ENCODE peak calls at places on chromosomes 3 and 15, in five cellular contexts. One of them, this sample, is unnamed. For H3K36me3, the result is how much of the 10 kb centered on the place peaks cover.

GRCh38 chr3:191648787-191649186 is 187.8 kb downstream of the PYDC2 start:
- DNase-seq in GM23248: no peak
- DNase-seq in neural progenitor cell: no peak
- DNase-seq in HCT116: no peak
- DNase-seq in OCI-LY7: no peak
- DNase-seq in this sample: no peak

GRCh38 chr15:66110788-66111187 is 142.8 kb downstream of the MEGF11 start:
- DNase-seq in HCT116: no peak
- DNase-seq in OCI-LY7: no peak
- DNase-seq in neural progenitor cell: no peak
- DNase-seq in GM23248: no peak
- DNase-seq in this sample: no peak

GRCh38 chr3:186931487-186932280 is 1.4 kb downstream of the ST6GAL1 start:
- DNase-seq in HCT116: no peak
- DNase-seq in GM23248: peak
- DNase-seq in OCI-LY7: peak
- DNase-seq in neural progenitor cell: peak
- DNase-seq in this sample: peak

GRCh38 chr3:173217127-173217526 is 76.1 kb upstream of the SPATA16 start:
- DNase-seq in OCI-LY7: no peak
- DNase-seq in GM23248: peak
- DNase-seq in neural progenitor cell: no peak
- DNase-seq in HCT116: no peak
- DNase-seq in this sample: no peak

GRCh38 chr3:71069797-71070196 is 513.7 kb downstream of the FOXP1 start:
- DNase-seq in HCT116: no peak
- DNase-seq in OCI-LY7: peak
- DNase-seq in GM23248: peak
- DNase-seq in neural progenitor cell: peak
- DNase-seq in this sample: peak

GRCh38 chr3:138186216-138186615 is 885 bp upstream of the ARMC8 start:
- DNase-seq in GM23248: no peak
- DNase-seq in neural progenitor cell: peak
- DNase-seq in HCT116: peak
- DNase-seq in OCI-LY7: no peak
- DNase-seq in this sample: no peak

GRCh38 chr3:17579289-17580031 is 163.0 kb downstream of the TBC1D5 start:
- DNase-seq in neural progenitor cell: no peak
- DNase-seq in GM23248: no peak
- DNase-seq in OCI-LY7: no peak
- DNase-seq in HCT116: no peak
- DNase-seq in this sample: peak

GRCh38 chr15:74845208-74845568 is 2.2 kb upstream of the ULK3 start:
- DNase-seq in GM23248: no peak
- DNase-seq in OCI-LY7: no peak
- DNase-seq in HCT116: no peak
- DNase-seq in neural progenitor cell: no peak
- DNase-seq in this sample: no peak

GRCh38 chr15:31513178-31513577 is 186.5 kb downstream of the KLF13 start:
- DNase-seq in GM23248: no peak
- DNase-seq in HCT116: no peak
- DNase-seq in neural progenitor cell: no peak
- DNase-seq in OCI-LY7: no peak
- DNase-seq in this sample: no peak

GRCh38 chr15:64699767-64700388 is 75.5 kb downstream of the RBPMS2 start:
- DNase-seq in GM23248: peak
- DNase-seq in HCT116: no peak
- DNase-seq in neural progenitor cell: peak
- DNase-seq in OCI-LY7: no peak
- DNase-seq in this sample: no peak

GRCh38 chr3:133856316-133856715 is 39.4 kb downstream of the RAB6B start:
- DNase-seq in HCT116: no peak
- DNase-seq in neural progenitor cell: no peak
- DNase-seq in GM23248: peak
- DNase-seq in OCI-LY7: no peak
- DNase-seq in this sample: no peak

GRCh38 chr3:152243301-152243711 is 25.4 kb upstream of the MBNL1 start:
- DNase-seq in HCT116: no peak
- DNase-seq in OCI-LY7: peak
- DNase-seq in neural progenitor cell: no peak
- DNase-seq in GM23248: no peak
- DNase-seq in this sample: peak

GRCh38 chr3:133570139-133570936 is 3.1 kb upstream of the CDV3 start:
- DNase-seq in GM23248: peak
- DNase-seq in HCT116: peak
- DNase-seq in OCI-LY7: peak
- DNase-seq in neural progenitor cell: peak
- DNase-seq in this sample: no peak

GRCh38 chr3:155594836-155595235 is 150.0 kb downstream of the PLCH1 start:
- DNase-seq in GM23248: no peak
- DNase-seq in OCI-LY7: no peak
- DNase-seq in neural progenitor cell: no peak
- DNase-seq in HCT116: no peak
- DNase-seq in this sample: no peak

GRCh38 chr15:41981373-41982132 is 9.2 kb upstream of the EHD4 start:
- DNase-seq in HCT116: no peak
- DNase-seq in GM23248: peak
- DNase-seq in neural progenitor cell: no peak
- DNase-seq in OCI-LY7: no peak
- DNase-seq in this sample: no peak

GRCh38 chr3:86867990-86868389 is 123.0 kb downstream of the VGLL3 start:
- DNase-seq in GM23248: peak
- DNase-seq in neural progenitor cell: no peak
- DNase-seq in HCT116: no peak
- DNase-seq in OCI-LY7: no peak
- DNase-seq in this sample: no peak

GRCh38 chr15:33956397-33956796 is 11.9 kb upstream of the CHRM5 start:
- DNase-seq in OCI-LY7: no peak
- DNase-seq in GM23248: no peak
- DNase-seq in neural progenitor cell: no peak
- DNase-seq in HCT116: no peak
- DNase-seq in this sample: no peak

DNA sequence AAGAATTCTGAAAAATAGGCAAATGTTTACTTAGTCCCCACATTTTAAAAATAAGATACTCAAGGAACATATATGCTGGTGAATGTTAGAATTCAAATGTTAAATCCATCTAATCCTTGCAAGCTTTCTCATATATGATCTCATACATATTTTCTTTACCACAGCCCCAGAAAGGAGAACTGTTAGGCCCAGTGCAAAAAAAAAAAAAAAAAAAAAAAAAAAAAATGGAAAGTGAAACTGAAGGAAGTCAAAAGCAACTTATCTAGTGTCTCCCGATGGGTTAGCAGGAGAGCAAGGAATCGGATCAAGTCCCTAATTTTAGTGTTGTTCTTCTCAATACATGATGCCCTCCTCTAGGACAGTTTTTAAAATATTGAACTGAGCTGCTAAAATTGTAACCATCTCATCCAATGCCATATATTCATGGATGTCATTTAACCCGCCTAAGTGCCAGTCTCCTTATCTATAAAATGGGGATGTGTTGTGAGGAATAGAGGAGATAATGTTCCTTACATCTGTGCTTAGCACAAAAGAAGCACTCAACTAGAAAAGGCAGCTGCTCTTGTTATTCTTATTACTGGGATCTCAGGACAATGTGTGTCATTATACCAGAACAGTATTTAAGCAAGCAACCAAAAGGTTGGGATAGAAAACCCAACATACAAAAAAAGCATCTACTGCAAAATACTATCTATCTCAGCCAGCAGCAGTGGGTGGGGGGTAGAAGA is 279.7 kb downstream of the MAGI1 start:
- DNase-seq in OCI-LY7: no peak
- DNase-seq in GM23248: peak
- DNase-seq in HCT116: no peak
- DNase-seq in neural progenitor cell: peak
- DNase-seq in this sample: no peak
- TF ChIP-seq EZH2phosphoT487 in OCI-LY7: no peak
- TF ChIP-seq EZH2phosphoT487 in GM23248: no peak
- TF ChIP-seq EZH2phosphoT487 in HCT116: no peak
- TF ChIP-seq EZH2phosphoT487 in neural progenitor cell: no peak
- TF ChIP-seq EZH2phosphoT487 in this sample: no peak

GRCh38 chr3:126057547-126057819 is 26.4 kb downstream of the SLC41A3 start:
- DNase-seq in neural progenitor cell: no peak
- DNase-seq in HCT116: no peak
- DNase-seq in OCI-LY7: no peak
- DNase-seq in GM23248: no peak
- DNase-seq in this sample: no peak
- H2AFZ ChIP-seq in neural progenitor cell: no peak
- H2AFZ ChIP-seq in HCT116: no peak
- H2AFZ ChIP-seq in OCI-LY7: no peak
- H2AFZ ChIP-seq in GM23248: no peak
- H2AFZ ChIP-seq in this sample: no peak

GRCh38 chr3:49079270-49079669 is 14.6 kb downstream of the QRICH1 start:
- DNase-seq in OCI-LY7: no peak
- DNase-seq in GM23248: no peak
- DNase-seq in HCT116: no peak
- DNase-seq in neural progenitor cell: no peak
- DNase-seq in this sample: no peak
- H3K36me3 ChIP-seq in OCI-LY7: half or more
- H3K36me3 ChIP-seq in GM23248: under half
- H3K36me3 ChIP-seq in HCT116: under half
- H3K36me3 ChIP-seq in neural progenitor cell: under half
- H3K36me3 ChIP-seq in this sample: under half

GRCh38 chr3:197023998-197024651 is 5.5 kb downstream of the MELTF start:
- DNase-seq in neural progenitor cell: no peak
- DNase-seq in OCI-LY7: no peak
- DNase-seq in GM23248: peak
- DNase-seq in HCT116: no peak
- DNase-seq in this sample: no peak

GRCh38 chr3:197024881-197025735 is 4.5 kb downstream of the MELTF start:
- DNase-seq in neural progenitor cell: no peak
- DNase-seq in GM23248: no peak
- DNase-seq in OCI-LY7: no peak
- DNase-seq in HCT116: no peak
- DNase-seq in this sample: no peak

GRCh38 chr3:197022405-197023231 is 7.0 kb downstream of the MELTF start:
- DNase-seq in neural progenitor cell: no peak
- DNase-seq in OCI-LY7: peak
- DNase-seq in HCT116: no peak
- DNase-seq in GM23248: no peak
- DNase-seq in this sample: no peak

GRCh38 chr3:197021729-197022404 is 7.8 kb downstream of the MELTF start:
- DNase-seq in GM23248: no peak
- DNase-seq in HCT116: no peak
- DNase-seq in OCI-LY7: no peak
- DNase-seq in neural progenitor cell: no peak
- DNase-seq in this sample: no peak

GRCh38 chr3:197023241-197023997 is 6.2 kb downstream of the MELTF start:
- DNase-seq in neural progenitor cell: no peak
- DNase-seq in HCT116: no peak
- DNase-seq in OCI-LY7: peak
- DNase-seq in GM23248: no peak
- DNase-seq in this sample: peak
- TF ChIP-seq EZH2phosphoT487 in neural progenitor cell: no peak
- TF ChIP-seq EZH2phosphoT487 in HCT116: no peak
- TF ChIP-seq EZH2phosphoT487 in OCI-LY7: no peak
- TF ChIP-seq EZH2phosphoT487 in GM23248: no peak
- TF ChIP-seq EZH2phosphoT487 in this sample: no peak

DNA sequence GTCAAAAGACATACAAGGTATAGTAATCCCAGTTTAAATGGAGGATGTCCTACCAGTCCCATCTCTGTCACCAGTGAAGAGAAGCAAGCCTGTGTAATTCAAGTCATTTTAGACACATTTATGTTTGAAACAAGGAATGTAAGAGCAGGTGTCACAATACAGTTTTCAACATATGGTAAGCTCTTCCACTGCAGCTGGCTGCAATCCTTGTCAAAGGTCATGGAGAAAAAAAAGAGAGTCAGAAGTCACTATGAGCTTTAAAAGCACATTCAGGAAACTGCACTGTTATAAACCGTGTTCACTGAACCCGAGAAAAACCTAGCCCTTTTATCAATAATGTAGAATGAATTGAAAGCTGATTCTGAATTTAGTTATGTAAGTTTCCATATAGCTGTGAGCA is 206.4 kb downstream of the NAALADL2 start:
- DNase-seq in OCI-LY7: no peak
- DNase-seq in HCT116: no peak
- DNase-seq in GM23248: no peak
- DNase-seq in neural progenitor cell: no peak
- DNase-seq in this sample: no peak
- H2AFZ ChIP-seq in OCI-LY7: no peak
- H2AFZ ChIP-seq in HCT116: no peak
- H2AFZ ChIP-seq in GM23248: no peak
- H2AFZ ChIP-seq in neural progenitor cell: no peak
- H2AFZ ChIP-seq in this sample: no peak

GRCh38 chr3:38016410-38016809 is 13.0 kb downstream of the PLCD1 start:
- DNase-seq in neural progenitor cell: no peak
- DNase-seq in OCI-LY7: no peak
- DNase-seq in GM23248: no peak
- DNase-seq in HCT116: no peak
- DNase-seq in this sample: no peak

GRCh38 chr3:38015485-38015884 is 14.0 kb downstream of the PLCD1 start:
- DNase-seq in GM23248: no peak
- DNase-seq in OCI-LY7: no peak
- DNase-seq in HCT116: no peak
- DNase-seq in neural progenitor cell: no peak
- DNase-seq in this sample: no peak

GRCh38 chr3:38017445-38018295 is 11.8 kb downstream of the PLCD1 start:
- DNase-seq in GM23248: no peak
- DNase-seq in OCI-LY7: no peak
- DNase-seq in HCT116: no peak
- DNase-seq in neural progenitor cell: no peak
- DNase-seq in this sample: no peak

GRCh38 chr3:38016847-38017444 is 12.5 kb downstream of the PLCD1 start:
- DNase-seq in HCT116: no peak
- DNase-seq in OCI-LY7: no peak
- DNase-seq in neural progenitor cell: no peak
- DNase-seq in GM23248: no peak
- DNase-seq in this sample: no peak

GRCh38 chr3:38015984-38016383 is 13.5 kb downstream of the PLCD1 start:
- DNase-seq in GM23248: no peak
- DNase-seq in neural progenitor cell: no peak
- DNase-seq in HCT116: no peak
- DNase-seq in OCI-LY7: no peak
- DNase-seq in this sample: no peak
- H3K36me3 ChIP-seq in GM23248: under half
- H3K36me3 ChIP-seq in neural progenitor cell: under half
- H3K36me3 ChIP-seq in HCT116: under half
- H3K36me3 ChIP-seq in OCI-LY7: under half
- H3K36me3 ChIP-seq in this sample: under half

This sample was measured in MM.1S.